ENCODE peak calls at places on chromosomes 7 and 10, in four cellular contexts. One of them, this sample, is unnamed.

GRCh38 chr7:46751471-46751870 is 830.4 kb upstream of the IGFBP3 start:
- DNase-seq in CD8-positive, alpha-beta memory T cell: no peak
- DNase-seq in stimulated activated CD8-positive, alpha-beta memory T cell treated with anti-CD3 and anti-CD28 coated beads, Interleukin-4, amount 100 ng/mL, for 4 hours: no peak
- DNase-seq in GOT3: no peak
- DNase-seq in this sample: no peak

GRCh38 chr10:57818522-57818921 is 449.2 kb downstream of the IPMK start:
- DNase-seq in CD8-positive, alpha-beta memory T cell: no peak
- DNase-seq in stimulated activated CD8-positive, alpha-beta memory T cell treated with anti-CD3 and anti-CD28 coated beads, Interleukin-4, amount 100 ng/mL, for 4 hours: no peak
- DNase-seq in GOT3: no peak
- DNase-seq in this sample: no peak

GRCh38 chr10:119005377-119006043 is 24.0 kb upstream of the NANOS1 start:
- DNase-seq in CD8-positive, alpha-beta memory T cell: no peak
- DNase-seq in stimulated activated CD8-positive, alpha-beta memory T cell treated with anti-CD3 and anti-CD28 coated beads, Interleukin-4, amount 100 ng/mL, for 4 hours: no peak
- DNase-seq in GOT3: no peak
- DNase-seq in this sample: no peak

GRCh38 chr7:75798770-75799169 is 14.8 kb downstream of the CCL24 start:
- DNase-seq in CD8-positive, alpha-beta memory T cell: no peak
- DNase-seq in stimulated activated CD8-positive, alpha-beta memory T cell treated with anti-CD3 and anti-CD28 coated beads, Interleukin-4, amount 100 ng/mL, for 4 hours: no peak
- DNase-seq in GOT3: no peak
- DNase-seq in this sample: no peak

GRCh38 chr10:123858039-123858740 is 33.4 kb downstream of the CPXM2 start:
- DNase-seq in CD8-positive, alpha-beta memory T cell: no peak
- DNase-seq in stimulated activated CD8-positive, alpha-beta memory T cell treated with anti-CD3 and anti-CD28 coated beads, Interleukin-4, amount 100 ng/mL, for 4 hours: no peak
- DNase-seq in GOT3: no peak
- DNase-seq in this sample: no peak

GRCh38 chr7:16960566-16960965 is 78.8 kb upstream of the AGR3 start:
- DNase-seq in CD8-positive, alpha-beta memory T cell: no peak
- DNase-seq in stimulated activated CD8-positive, alpha-beta memory T cell treated with anti-CD3 and anti-CD28 coated beads, Interleukin-4, amount 100 ng/mL, for 4 hours: no peak
- DNase-seq in GOT3: no peak
- DNase-seq in this sample: no peak

GRCh38 chr7:44977304-44977858 is 1.4 kb downstream of the MYO1G start:
- DNase-seq in CD8-positive, alpha-beta memory T cell: peak
- DNase-seq in stimulated activated CD8-positive, alpha-beta memory T cell treated with anti-CD3 and anti-CD28 coated beads, Interleukin-4, amount 100 ng/mL, for 4 hours: peak
- DNase-seq in GOT3: no peak
- DNase-seq in this sample: peak

GRCh38 chr10:104104418-104104817 is 17.6 kb upstream of the SFR1 start:
- DNase-seq in CD8-positive, alpha-beta memory T cell: no peak
- DNase-seq in stimulated activated CD8-positive, alpha-beta memory T cell treated with anti-CD3 and anti-CD28 coated beads, Interleukin-4, amount 100 ng/mL, for 4 hours: no peak
- DNase-seq in GOT3: no peak
- DNase-seq in this sample: no peak

GRCh38 chr7:130494480-130494879 is 2.6 kb downstream of the MEST start:
- DNase-seq in CD8-positive, alpha-beta memory T cell: no peak
- DNase-seq in stimulated activated CD8-positive, alpha-beta memory T cell treated with anti-CD3 and anti-CD28 coated beads, Interleukin-4, amount 100 ng/mL, for 4 hours: no peak
- DNase-seq in GOT3: no peak
- DNase-seq in this sample: no peak

GRCh38 chr10:5565205-5565545 is 40.4 kb downstream of the CALML3 start:
- DNase-seq in CD8-positive, alpha-beta memory T cell: no peak
- DNase-seq in stimulated activated CD8-positive, alpha-beta memory T cell treated with anti-CD3 and anti-CD28 coated beads, Interleukin-4, amount 100 ng/mL, for 4 hours: no peak
- DNase-seq in GOT3: no peak
- DNase-seq in this sample: no peak

GRCh38 chr7:131546583-131547111 is 9.8 kb downstream of the PODXL start:
- DNase-seq in CD8-positive, alpha-beta memory T cell: peak
- DNase-seq in stimulated activated CD8-positive, alpha-beta memory T cell treated with anti-CD3 and anti-CD28 coated beads, Interleukin-4, amount 100 ng/mL, for 4 hours: no peak
- DNase-seq in GOT3: no peak
- DNase-seq in this sample: peak

GRCh38 chr10:98265403-98266378 is 2.3 kb downstream of the LOXL4 start:
- DNase-seq in CD8-positive, alpha-beta memory T cell: no peak
- DNase-seq in stimulated activated CD8-positive, alpha-beta memory T cell treated with anti-CD3 and anti-CD28 coated beads, Interleukin-4, amount 100 ng/mL, for 4 hours: no peak
- DNase-seq in GOT3: no peak
- DNase-seq in this sample: no peak

GRCh38 chr10:3292601-3293000 is 120.0 kb upstream of the PITRM1 start:
- DNase-seq in CD8-positive, alpha-beta memory T cell: no peak
- DNase-seq in stimulated activated CD8-positive, alpha-beta memory T cell treated with anti-CD3 and anti-CD28 coated beads, Interleukin-4, amount 100 ng/mL, for 4 hours: no peak
- DNase-seq in GOT3: no peak
- DNase-seq in this sample: no peak

GRCh38 chr10:4822208-4822607 is 3.8 kb upstream of the AKR1E2 start:
- DNase-seq in CD8-positive, alpha-beta memory T cell: no peak
- DNase-seq in stimulated activated CD8-positive, alpha-beta memory T cell treated with anti-CD3 and anti-CD28 coated beads, Interleukin-4, amount 100 ng/mL, for 4 hours: no peak
- DNase-seq in GOT3: no peak
- DNase-seq in this sample: no peak

GRCh38 chr10:80921032-80921431 is 383.3 kb downstream of the SH2D4B start:
- DNase-seq in CD8-positive, alpha-beta memory T cell: no peak
- DNase-seq in stimulated activated CD8-positive, alpha-beta memory T cell treated with anti-CD3 and anti-CD28 coated beads, Interleukin-4, amount 100 ng/mL, for 4 hours: no peak
- DNase-seq in GOT3: no peak
- DNase-seq in this sample: no peak

GRCh38 chr7:80018941-80019808 is 115.5 kb upstream of the GNAI1 start:
- DNase-seq in CD8-positive, alpha-beta memory T cell: no peak
- DNase-seq in stimulated activated CD8-positive, alpha-beta memory T cell treated with anti-CD3 and anti-CD28 coated beads, Interleukin-4, amount 100 ng/mL, for 4 hours: no peak
- DNase-seq in GOT3: no peak
- DNase-seq in this sample: no peak

GRCh38 chr10:80429521-80429966 is 21.2 kb downstream of the PRXL2A start:
- DNase-seq in CD8-positive, alpha-beta memory T cell: no peak
- DNase-seq in stimulated activated CD8-positive, alpha-beta memory T cell treated with anti-CD3 and anti-CD28 coated beads, Interleukin-4, amount 100 ng/mL, for 4 hours: no peak
- DNase-seq in GOT3: no peak
- DNase-seq in this sample: no peak

GRCh38 chr10:11443468-11444147 is 167.8 kb downstream of the USP6NL start:
- DNase-seq in CD8-positive, alpha-beta memory T cell: no peak
- DNase-seq in stimulated activated CD8-positive, alpha-beta memory T cell treated with anti-CD3 and anti-CD28 coated beads, Interleukin-4, amount 100 ng/mL, for 4 hours: no peak
- DNase-seq in GOT3: no peak
- DNase-seq in this sample: no peak

GRCh38 chr7:88758355-88759215 is 915 bp upstream of the ZNF804B start:
- DNase-seq in CD8-positive, alpha-beta memory T cell: no peak
- DNase-seq in stimulated activated CD8-positive, alpha-beta memory T cell treated with anti-CD3 and anti-CD28 coated beads, Interleukin-4, amount 100 ng/mL, for 4 hours: no peak
- DNase-seq in GOT3: no peak
- DNase-seq in this sample: no peak

GRCh38 chr7:150738092-150739044 is 1.1 kb downstream of the GIMAP5 start:
- DNase-seq in CD8-positive, alpha-beta memory T cell: no peak
- DNase-seq in stimulated activated CD8-positive, alpha-beta memory T cell treated with anti-CD3 and anti-CD28 coated beads, Interleukin-4, amount 100 ng/mL, for 4 hours: no peak
- DNase-seq in GOT3: no peak
- DNase-seq in this sample: no peak

GRCh38 chr7:88217675-88218427 is 2.0 kb downstream of the SRI start:
- DNase-seq in CD8-positive, alpha-beta memory T cell: no peak
- DNase-seq in stimulated activated CD8-positive, alpha-beta memory T cell treated with anti-CD3 and anti-CD28 coated beads, Interleukin-4, amount 100 ng/mL, for 4 hours: no peak
- DNase-seq in GOT3: no peak
- DNase-seq in this sample: no peak

GRCh38 chr10:12367272-12367671 is 17.9 kb downstream of the CAMK1D start:
- DNase-seq in CD8-positive, alpha-beta memory T cell: no peak
- DNase-seq in stimulated activated CD8-positive, alpha-beta memory T cell treated with anti-CD3 and anti-CD28 coated beads, Interleukin-4, amount 100 ng/mL, for 4 hours: no peak
- DNase-seq in GOT3: no peak
- DNase-seq in this sample: no peak

GRCh38 chr7:116588641-116589594 is 64.1 kb downstream of the CAV1 start:
- DNase-seq in CD8-positive, alpha-beta memory T cell: no peak
- DNase-seq in stimulated activated CD8-positive, alpha-beta memory T cell treated with anti-CD3 and anti-CD28 coated beads, Interleukin-4, amount 100 ng/mL, for 4 hours: no peak
- DNase-seq in GOT3: no peak
- DNase-seq in this sample: no peak

GRCh38 chr10:97851341-97852001 is 1.8 kb downstream of the GOLGA7B start:
- DNase-seq in CD8-positive, alpha-beta memory T cell: no peak
- DNase-seq in stimulated activated CD8-positive, alpha-beta memory T cell treated with anti-CD3 and anti-CD28 coated beads, Interleukin-4, amount 100 ng/mL, for 4 hours: no peak
- DNase-seq in GOT3: no peak
- DNase-seq in this sample: peak

GRCh38 chr10:64408386-64409178 is 887.4 kb downstream of the REEP3 start:
- DNase-seq in CD8-positive, alpha-beta memory T cell: no peak
- DNase-seq in stimulated activated CD8-positive, alpha-beta memory T cell treated with anti-CD3 and anti-CD28 coated beads, Interleukin-4, amount 100 ng/mL, for 4 hours: no peak
- DNase-seq in GOT3: no peak
- DNase-seq in this sample: no peak

GRCh38 chr10:120970595-120971529 is 119.7 kb downstream of the WDR11 start:
- DNase-seq in CD8-positive, alpha-beta memory T cell: no peak
- DNase-seq in stimulated activated CD8-positive, alpha-beta memory T cell treated with anti-CD3 and anti-CD28 coated beads, Interleukin-4, amount 100 ng/mL, for 4 hours: no peak
- DNase-seq in GOT3: no peak
- DNase-seq in this sample: no peak

GRCh38 chr7:44057181-44057848 is 8.1 kb downstream of the PGAM2 start:
- DNase-seq in CD8-positive, alpha-beta memory T cell: no peak
- DNase-seq in stimulated activated CD8-positive, alpha-beta memory T cell treated with anti-CD3 and anti-CD28 coated beads, Interleukin-4, amount 100 ng/mL, for 4 hours: no peak
- DNase-seq in GOT3: no peak
- DNase-seq in this sample: no peak

GRCh38 chr7:99099499-99100077 is 44.3 kb downstream of the SMURF1 start:
- DNase-seq in CD8-positive, alpha-beta memory T cell: no peak
- DNase-seq in stimulated activated CD8-positive, alpha-beta memory T cell treated with anti-CD3 and anti-CD28 coated beads, Interleukin-4, amount 100 ng/mL, for 4 hours: no peak
- DNase-seq in GOT3: no peak
- DNase-seq in this sample: no peak

GRCh38 chr10:74502963-74503608 is 323.3 kb upstream of the KAT6B start:
- DNase-seq in CD8-positive, alpha-beta memory T cell: no peak
- DNase-seq in stimulated activated CD8-positive, alpha-beta memory T cell treated with anti-CD3 and anti-CD28 coated beads, Interleukin-4, amount 100 ng/mL, for 4 hours: no peak
- DNase-seq in GOT3: no peak
- DNase-seq in this sample: no peak

GRCh38 chr7:2972531-2973161 is 71.0 kb downstream of the CARD11 start:
- DNase-seq in CD8-positive, alpha-beta memory T cell: no peak
- DNase-seq in stimulated activated CD8-positive, alpha-beta memory T cell treated with anti-CD3 and anti-CD28 coated beads, Interleukin-4, amount 100 ng/mL, for 4 hours: no peak
- DNase-seq in GOT3: no peak
- DNase-seq in this sample: no peak

GRCh38 chr7:157337316-157338149 is 729 bp downstream of the DNAJB6 start:
- DNase-seq in CD8-positive, alpha-beta memory T cell: peak
- DNase-seq in stimulated activated CD8-positive, alpha-beta memory T cell treated with anti-CD3 and anti-CD28 coated beads, Interleukin-4, amount 100 ng/mL, for 4 hours: peak
- DNase-seq in GOT3: peak
- DNase-seq in this sample: peak

GRCh38 chr7:15747187-15748111 is 61.0 kb upstream of the MEOX2 start:
- DNase-seq in CD8-positive, alpha-beta memory T cell: no peak
- DNase-seq in stimulated activated CD8-positive, alpha-beta memory T cell treated with anti-CD3 and anti-CD28 coated beads, Interleukin-4, amount 100 ng/mL, for 4 hours: no peak
- DNase-seq in GOT3: no peak
- DNase-seq in this sample: no peak

GRCh38 chr7:133863362-133864061 is 263.6 kb upstream of the LRGUK start:
- DNase-seq in CD8-positive, alpha-beta memory T cell: no peak
- DNase-seq in stimulated activated CD8-positive, alpha-beta memory T cell treated with anti-CD3 and anti-CD28 coated beads, Interleukin-4, amount 100 ng/mL, for 4 hours: no peak
- DNase-seq in GOT3: no peak
- DNase-seq in this sample: no peak

GRCh38 chr7:112889268-112889667 is 99.1 kb upstream of the TMEM168 start:
- DNase-seq in CD8-positive, alpha-beta memory T cell: no peak
- DNase-seq in stimulated activated CD8-positive, alpha-beta memory T cell treated with anti-CD3 and anti-CD28 coated beads, Interleukin-4, amount 100 ng/mL, for 4 hours: no peak
- DNase-seq in GOT3: no peak
- DNase-seq in this sample: no peak

GRCh38 chr7:13850185-13850752 is 139.2 kb downstream of the ETV1 start:
- DNase-seq in CD8-positive, alpha-beta memory T cell: peak
- DNase-seq in stimulated activated CD8-positive, alpha-beta memory T cell treated with anti-CD3 and anti-CD28 coated beads, Interleukin-4, amount 100 ng/mL, for 4 hours: peak
- DNase-seq in GOT3: peak
- DNase-seq in this sample: peak

GRCh38 chr10:110704070-110704469 is 59.9 kb downstream of the RBM20 start:
- DNase-seq in CD8-positive, alpha-beta memory T cell: no peak
- DNase-seq in stimulated activated CD8-positive, alpha-beta memory T cell treated with anti-CD3 and anti-CD28 coated beads, Interleukin-4, amount 100 ng/mL, for 4 hours: no peak
- DNase-seq in GOT3: no peak
- DNase-seq in this sample: no peak

GRCh38 chr7:2732959-2733584 is 45.1 kb downstream of the AMZ1 start:
- DNase-seq in CD8-positive, alpha-beta memory T cell: no peak
- DNase-seq in stimulated activated CD8-positive, alpha-beta memory T cell treated with anti-CD3 and anti-CD28 coated beads, Interleukin-4, amount 100 ng/mL, for 4 hours: no peak
- DNase-seq in GOT3: no peak
- DNase-seq in this sample: no peak

GRCh38 chr10:129005804-129006203 is 461.2 kb upstream of the MGMT start:
- DNase-seq in CD8-positive, alpha-beta memory T cell: no peak
- DNase-seq in stimulated activated CD8-positive, alpha-beta memory T cell treated with anti-CD3 and anti-CD28 coated beads, Interleukin-4, amount 100 ng/mL, for 4 hours: no peak
- DNase-seq in GOT3: no peak
- DNase-seq in this sample: no peak

GRCh38 chr10:52446391-52446790 is 132.3 kb downstream of the DKK1 start:
- DNase-seq in CD8-positive, alpha-beta memory T cell: no peak
- DNase-seq in stimulated activated CD8-positive, alpha-beta memory T cell treated with anti-CD3 and anti-CD28 coated beads, Interleukin-4, amount 100 ng/mL, for 4 hours: no peak
- DNase-seq in GOT3: no peak
- DNase-seq in this sample: no peak